ENCODE peak calls at places on chromosomes 7 and 10, in four cellular contexts. B is MM.1S, T is esophagus squamous epithelium, F is heart right ventricle. Q is an unnamed sample. For H3K4me1, the result is how much of the 10 kb centered on the place peaks cover.

GRCh38 chr7:2641406-2642393 is 9.9 kb downstream of the TTYH3 start:
- DNase-seq in F (peak), B (no peak), T (no peak), Q (peak)

GRCh38 chr7:90212149-90212495 is 582 bp downstream of the STEAP2 start:
- DNase-seq in B (no peak), F (no peak), T (no peak), Q (no peak)

GRCh38 chr10:124641282-124642075 is 102.7 kb downstream of the FAM53B start:
- DNase-seq in F (peak), T (peak), B (no peak), Q (no peak)

GRCh38 chr7:36153571-36154097 is 580 bp downstream of the EEPD1 start:
- DNase-seq in F (peak), B (no peak), T (no peak), Q (peak)

GRCh38 chr10:116049158-116049557 is 223.8 kb downstream of the GFRA1 start:
- DNase-seq in B (no peak), F (no peak), T (no peak), Q (no peak)

GRCh38 chr7:38027884-38028455 is 107.5 kb downstream of the EPDR1 start:
- DNase-seq in F (no peak), T (no peak), B (no peak), Q (no peak)

GRCh38 chr10:75788394-75789205 is 357.2 kb downstream of the LRMDA start:
- DNase-seq in F (no peak), B (no peak), T (no peak), Q (peak)

GRCh38 chr7:158860394-158860793 is 4.0 kb downstream of the DYNC2I1 start:
- DNase-seq in F (no peak), T (no peak), B (no peak), Q (no peak)

GRCh38 chr7:94300176-94300835 is 94.4 kb upstream of the COL1A2 start:
- DNase-seq in T (no peak), B (no peak), F (no peak), Q (no peak)

GRCh38 chr7:84865560-84865959 is 321.3 kb downstream of the SEMA3D start:
- DNase-seq in F (no peak), B (no peak), T (no peak), Q (no peak)

GRCh38 chr7:82343716-82344115 is 99.9 kb downstream of the CACNA2D1 start:
- DNase-seq in B (no peak), F (no peak), T (no peak), Q (no peak)

GRCh38 chr7:41185851-41186250 is 517.0 kb downstream of the INHBA start:
- DNase-seq in T (no peak), F (no peak), B (no peak), Q (no peak)

GRCh38 chr10:34854147-34854601 is 39.1 kb upstream of the PARD3 start:
- DNase-seq in B (no peak), F (no peak), T (no peak), Q (no peak)

GRCh38 chr10:114271014-114271778 is 32.1 kb downstream of the VWA2 start:
- DNase-seq in F (no peak), T (no peak), B (no peak), Q (no peak)

GRCh38 chr7:81186691-81187090 is 267.8 kb upstream of the SEMA3C start:
- DNase-seq in B (no peak), T (no peak), F (no peak), Q (no peak)

GRCh38 chr7:81187768-81188167 is 268.9 kb upstream of the SEMA3C start:
- DNase-seq in T (no peak), F (no peak), B (no peak), Q (no peak)

GRCh38 chr7:81181066-81181465 is 262.2 kb upstream of the SEMA3C start:
- DNase-seq in T (no peak), B (no peak), F (no peak), Q (no peak)

GRCh38 chr7:81183326-81183725 is 264.5 kb upstream of the SEMA3C start:
- DNase-seq in B (no peak), T (no peak), F (no peak), Q (no peak)

GRCh38 chr7:81185072-81185471 is 266.2 kb upstream of the SEMA3C start:
- DNase-seq in B (peak), F (no peak), T (no peak), Q (no peak)
- H3K4me3 ChIP-seq in B (no peak), F (no peak), T (no peak), Q (no peak)

DNA sequence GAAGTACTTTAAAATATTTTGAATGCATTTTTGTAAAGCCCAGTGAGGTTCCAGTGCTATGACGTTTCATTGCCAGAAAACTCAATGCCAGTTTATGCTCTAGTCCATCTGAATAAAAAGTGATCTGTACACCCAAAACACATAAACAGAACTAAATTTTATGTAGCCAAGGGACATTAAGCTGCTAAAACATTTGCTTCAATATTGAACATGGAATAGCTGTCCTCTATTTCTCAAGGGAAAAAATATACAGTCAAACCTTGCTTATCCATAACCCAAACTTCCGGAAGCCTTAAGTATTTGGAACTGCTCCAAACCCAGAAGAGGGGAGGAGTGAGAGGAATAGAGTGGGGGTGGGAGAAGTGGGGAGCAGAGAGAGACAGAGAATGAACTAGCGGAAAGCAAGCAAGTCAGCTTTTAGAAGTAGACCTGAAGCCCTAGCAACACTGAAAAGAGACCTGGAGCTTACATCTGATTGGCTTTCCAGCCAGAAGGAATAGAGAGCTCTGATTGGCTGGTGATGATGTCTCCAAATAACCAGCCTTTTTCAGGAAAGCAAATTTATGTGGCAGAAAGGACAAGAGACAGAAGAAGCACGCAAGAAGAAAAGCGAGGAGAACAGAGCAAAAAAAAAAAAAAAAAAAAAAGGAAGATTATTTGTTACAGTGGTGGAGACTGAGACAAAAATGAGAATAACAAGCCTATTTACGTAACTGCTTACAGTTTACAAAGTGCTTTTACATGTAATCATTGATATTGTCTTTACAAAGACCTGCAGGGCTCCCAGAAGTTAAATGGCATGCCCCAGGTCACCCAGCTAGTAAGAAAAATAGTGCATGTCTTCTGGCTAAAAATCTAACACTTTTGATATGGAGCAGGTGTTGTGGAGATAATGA is 196.0 kb downstream of the RNLS start:
- DNase-seq in T (no peak), B (peak), F (no peak), Q (peak)
- H3K4me1 ChIP-seq in T (under half), B (half or more), F (under half), Q (under half)

GRCh38 chr10:26626066-26626465 is 71.4 kb upstream of the PDSS1 start:
- DNase-seq in F (no peak), B (no peak), T (no peak), Q (no peak)

GRCh38 chr10:26622891-26623290 is 74.6 kb upstream of the PDSS1 start:
- DNase-seq in T (no peak), F (no peak), B (no peak), Q (no peak)

GRCh38 chr10:26628395-26628794 is 69.1 kb upstream of the PDSS1 start:
- DNase-seq in F (no peak), T (no peak), B (no peak), Q (no peak)

GRCh38 chr10:26624017-26624416 is 73.5 kb upstream of the PDSS1 start:
- DNase-seq in B (no peak), F (no peak), T (no peak), Q (no peak)

GRCh38 chr10:26627320-26627719 is 70.2 kb upstream of the PDSS1 start:
- DNase-seq in F (no peak), B (no peak), T (no peak), Q (no peak)
- TF ChIP-seq CTCF in F (no peak), B (no peak), T (no peak), Q (no peak)

DNA sequence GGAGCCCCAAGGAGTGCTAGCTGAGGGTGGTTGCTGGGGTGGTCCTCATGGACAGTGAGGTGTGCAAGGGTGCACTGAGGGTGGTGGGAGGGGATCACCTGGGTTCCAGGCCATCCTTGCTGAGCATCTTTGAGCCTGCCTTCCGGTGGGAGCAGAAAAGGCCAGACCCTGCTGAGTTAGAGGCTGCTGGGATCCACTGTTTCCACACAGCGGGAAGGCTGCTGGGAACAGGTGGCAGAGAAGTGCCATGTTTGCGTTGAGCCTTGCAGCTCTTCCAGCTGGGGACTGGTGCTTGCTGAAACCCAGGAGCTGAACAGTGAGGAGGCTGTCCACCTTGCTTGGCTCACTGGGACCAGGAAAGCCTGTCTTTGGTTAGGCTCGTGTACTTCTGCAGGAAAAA is 34.9 kb downstream of the PRF1 start:
- DNase-seq in B (no peak), F (no peak), T (no peak), Q (no peak)
- H3K4me3 ChIP-seq in B (no peak), F (no peak), T (no peak), Q (no peak)

Q was measured in gastrocnemius medialis.